ENCODE peak calls at places on chromosomes 11 and 22, in seven cellular contexts. One of them, this sample, is unnamed.

GRCh38 chr11:16000065-16000464 is 356.3 kb downstream of the SOX6 start:
- DNase-seq in EL: peak
- DNase-seq in GM23338: no peak
- DNase-seq in NAMALWA: no peak
- DNase-seq in stimulated activated CD4-positive, alpha-beta T cell treated with anti-CD3 and anti-CD28 coated beads, Interleukin-15, amount 100 ng/mL, for 1 hour: no peak
- DNase-seq in H54: no peak
- DNase-seq in small intestine: no peak
- DNase-seq in this sample: no peak

GRCh38 chr11:65095974-65096806 is at the start of gene VPS51:
- DNase-seq in stimulated activated CD4-positive, alpha-beta T cell treated with anti-CD3 and anti-CD28 coated beads, Interleukin-15, amount 100 ng/mL, for 1 hour: peak
- DNase-seq in NAMALWA: peak
- DNase-seq in EL: peak
- DNase-seq in H54: peak
- DNase-seq in small intestine: peak
- DNase-seq in GM23338: peak
- DNase-seq in this sample: peak

GRCh38 chr11:58900479-58901420 is 38.5 kb upstream of the GLYATL1 start:
- DNase-seq in NAMALWA: peak
- DNase-seq in small intestine: peak
- DNase-seq in EL: peak
- DNase-seq in H54: peak
- DNase-seq in stimulated activated CD4-positive, alpha-beta T cell treated with anti-CD3 and anti-CD28 coated beads, Interleukin-15, amount 100 ng/mL, for 1 hour: no peak
- DNase-seq in GM23338: peak
- DNase-seq in this sample: peak

GRCh38 chr11:108871152-108871551 is 206.3 kb downstream of the DDX10 start:
- DNase-seq in stimulated activated CD4-positive, alpha-beta T cell treated with anti-CD3 and anti-CD28 coated beads, Interleukin-15, amount 100 ng/mL, for 1 hour: no peak
- DNase-seq in NAMALWA: peak
- DNase-seq in EL: peak
- DNase-seq in small intestine: peak
- DNase-seq in H54: no peak
- DNase-seq in GM23338: peak
- DNase-seq in this sample: no peak

GRCh38 chr11:1470681-1471611 is 15.6 kb downstream of the MOB2 start:
- DNase-seq in H54: no peak
- DNase-seq in stimulated activated CD4-positive, alpha-beta T cell treated with anti-CD3 and anti-CD28 coated beads, Interleukin-15, amount 100 ng/mL, for 1 hour: no peak
- DNase-seq in GM23338: no peak
- DNase-seq in NAMALWA: no peak
- DNase-seq in small intestine: no peak
- DNase-seq in EL: no peak
- DNase-seq in this sample: no peak

GRCh38 chr11:86245369-86246292 is 1.1 kb downstream of the EED start:
- DNase-seq in GM23338: peak
- DNase-seq in H54: peak
- DNase-seq in EL: peak
- DNase-seq in stimulated activated CD4-positive, alpha-beta T cell treated with anti-CD3 and anti-CD28 coated beads, Interleukin-15, amount 100 ng/mL, for 1 hour: no peak
- DNase-seq in small intestine: peak
- DNase-seq in NAMALWA: peak
- DNase-seq in this sample: no peak

GRCh38 chr22:22752556-22753477 is 108.4 kb downstream of the GGTLC2 start:
- DNase-seq in GM23338: no peak
- DNase-seq in small intestine: no peak
- DNase-seq in H54: no peak
- DNase-seq in EL: peak
- DNase-seq in stimulated activated CD4-positive, alpha-beta T cell treated with anti-CD3 and anti-CD28 coated beads, Interleukin-15, amount 100 ng/mL, for 1 hour: no peak
- DNase-seq in NAMALWA: peak
- DNase-seq in this sample: peak

GRCh38 chr11:77473001-77473800 is 693 bp downstream of the PAK1 start:
- DNase-seq in stimulated activated CD4-positive, alpha-beta T cell treated with anti-CD3 and anti-CD28 coated beads, Interleukin-15, amount 100 ng/mL, for 1 hour: peak
- DNase-seq in small intestine: peak
- DNase-seq in NAMALWA: no peak
- DNase-seq in H54: peak
- DNase-seq in EL: peak
- DNase-seq in GM23338: peak
- DNase-seq in this sample: peak

GRCh38 chr11:27462543-27462942 is 10.0 kb downstream of the LGR4 start:
- DNase-seq in NAMALWA: no peak
- DNase-seq in EL: peak
- DNase-seq in small intestine: no peak
- DNase-seq in H54: no peak
- DNase-seq in stimulated activated CD4-positive, alpha-beta T cell treated with anti-CD3 and anti-CD28 coated beads, Interleukin-15, amount 100 ng/mL, for 1 hour: no peak
- DNase-seq in GM23338: no peak
- DNase-seq in this sample: no peak

GRCh38 chr22:35677460-35678187 is 29.4 kb downstream of the APOL6 start:
- DNase-seq in stimulated activated CD4-positive, alpha-beta T cell treated with anti-CD3 and anti-CD28 coated beads, Interleukin-15, amount 100 ng/mL, for 1 hour: no peak
- DNase-seq in H54: no peak
- DNase-seq in small intestine: no peak
- DNase-seq in GM23338: no peak
- DNase-seq in NAMALWA: no peak
- DNase-seq in EL: no peak
- DNase-seq in this sample: no peak

GRCh38 chr11:74844865-74845264 is 96.2 kb downstream of the RNF169 start:
- DNase-seq in H54: no peak
- DNase-seq in GM23338: no peak
- DNase-seq in stimulated activated CD4-positive, alpha-beta T cell treated with anti-CD3 and anti-CD28 coated beads, Interleukin-15, amount 100 ng/mL, for 1 hour: no peak
- DNase-seq in small intestine: no peak
- DNase-seq in EL: no peak
- DNase-seq in NAMALWA: no peak
- DNase-seq in this sample: no peak

GRCh38 chr11:69540118-69541000 is 58.9 kb downstream of the LINC01488 start:
- DNase-seq in small intestine: no peak
- DNase-seq in H54: no peak
- DNase-seq in GM23338: peak
- DNase-seq in NAMALWA: no peak
- DNase-seq in stimulated activated CD4-positive, alpha-beta T cell treated with anti-CD3 and anti-CD28 coated beads, Interleukin-15, amount 100 ng/mL, for 1 hour: no peak
- DNase-seq in EL: no peak
- DNase-seq in this sample: no peak

GRCh38 chr22:22922954-22923319 is 35.3 kb downstream of the IGLL5 start:
- DNase-seq in GM23338: no peak
- DNase-seq in NAMALWA: no peak
- DNase-seq in small intestine: no peak
- DNase-seq in stimulated activated CD4-positive, alpha-beta T cell treated with anti-CD3 and anti-CD28 coated beads, Interleukin-15, amount 100 ng/mL, for 1 hour: no peak
- DNase-seq in EL: no peak
- DNase-seq in H54: no peak
- DNase-seq in this sample: no peak

GRCh38 chr11:122046438-122046837 is 69.6 kb downstream of the BLID start:
- DNase-seq in H54: no peak
- DNase-seq in GM23338: no peak
- DNase-seq in NAMALWA: no peak
- DNase-seq in EL: no peak
- DNase-seq in small intestine: no peak
- DNase-seq in stimulated activated CD4-positive, alpha-beta T cell treated with anti-CD3 and anti-CD28 coated beads, Interleukin-15, amount 100 ng/mL, for 1 hour: no peak
- DNase-seq in this sample: no peak

GRCh38 chr11:20037358-20037757 is 122.9 kb downstream of the DBX1 start:
- DNase-seq in EL: no peak
- DNase-seq in H54: no peak
- DNase-seq in small intestine: no peak
- DNase-seq in stimulated activated CD4-positive, alpha-beta T cell treated with anti-CD3 and anti-CD28 coated beads, Interleukin-15, amount 100 ng/mL, for 1 hour: no peak
- DNase-seq in GM23338: no peak
- DNase-seq in NAMALWA: no peak
- DNase-seq in this sample: no peak

GRCh38 chr11:67463186-67463585 is 5.9 kb downstream of the TMEM134 start:
- DNase-seq in GM23338: no peak
- DNase-seq in NAMALWA: no peak
- DNase-seq in EL: no peak
- DNase-seq in H54: no peak
- DNase-seq in small intestine: no peak
- DNase-seq in stimulated activated CD4-positive, alpha-beta T cell treated with anti-CD3 and anti-CD28 coated beads, Interleukin-15, amount 100 ng/mL, for 1 hour: no peak
- DNase-seq in this sample: no peak

GRCh38 chr22:25134028-25134427 is 65.6 kb upstream of the CRYBB3 start:
- DNase-seq in small intestine: peak
- DNase-seq in H54: no peak
- DNase-seq in GM23338: no peak
- DNase-seq in NAMALWA: no peak
- DNase-seq in EL: no peak
- DNase-seq in stimulated activated CD4-positive, alpha-beta T cell treated with anti-CD3 and anti-CD28 coated beads, Interleukin-15, amount 100 ng/mL, for 1 hour: no peak
- DNase-seq in this sample: peak

GRCh38 chr11:47177229-47177845 is 658 bp upstream of the ARFGAP2 start:
- DNase-seq in stimulated activated CD4-positive, alpha-beta T cell treated with anti-CD3 and anti-CD28 coated beads, Interleukin-15, amount 100 ng/mL, for 1 hour: peak
- DNase-seq in small intestine: peak
- DNase-seq in H54: peak
- DNase-seq in GM23338: peak
- DNase-seq in EL: peak
- DNase-seq in NAMALWA: peak
- DNase-seq in this sample: peak

GRCh38 chr11:92770981-92771380 is 198.5 kb upstream of the MTNR1B start:
- DNase-seq in small intestine: no peak
- DNase-seq in EL: no peak
- DNase-seq in H54: no peak
- DNase-seq in stimulated activated CD4-positive, alpha-beta T cell treated with anti-CD3 and anti-CD28 coated beads, Interleukin-15, amount 100 ng/mL, for 1 hour: no peak
- DNase-seq in GM23338: no peak
- DNase-seq in NAMALWA: no peak
- DNase-seq in this sample: no peak

GRCh38 chr11:65434057-65434666 is 11.6 kb downstream of the NEAT1 start:
- DNase-seq in stimulated activated CD4-positive, alpha-beta T cell treated with anti-CD3 and anti-CD28 coated beads, Interleukin-15, amount 100 ng/mL, for 1 hour: no peak
- DNase-seq in small intestine: peak
- DNase-seq in GM23338: no peak
- DNase-seq in H54: no peak
- DNase-seq in NAMALWA: no peak
- DNase-seq in EL: peak
- DNase-seq in this sample: peak

GRCh38 chr22:45865561-45866397 is 111.2 kb downstream of the WNT7B start:
- DNase-seq in EL: no peak
- DNase-seq in stimulated activated CD4-positive, alpha-beta T cell treated with anti-CD3 and anti-CD28 coated beads, Interleukin-15, amount 100 ng/mL, for 1 hour: no peak
- DNase-seq in H54: no peak
- DNase-seq in GM23338: peak
- DNase-seq in NAMALWA: no peak
- DNase-seq in small intestine: no peak
- DNase-seq in this sample: peak

GRCh38 chr22:44685384-44686056 is 16.5 kb upstream of the PRR5 start:
- DNase-seq in EL: peak
- DNase-seq in stimulated activated CD4-positive, alpha-beta T cell treated with anti-CD3 and anti-CD28 coated beads, Interleukin-15, amount 100 ng/mL, for 1 hour: peak
- DNase-seq in small intestine: peak
- DNase-seq in NAMALWA: peak
- DNase-seq in GM23338: peak
- DNase-seq in H54: peak
- DNase-seq in this sample: no peak

GRCh38 chr22:46380069-46380468 is 44.6 kb downstream of the TRMU start:
- DNase-seq in GM23338: no peak
- DNase-seq in small intestine: no peak
- DNase-seq in stimulated activated CD4-positive, alpha-beta T cell treated with anti-CD3 and anti-CD28 coated beads, Interleukin-15, amount 100 ng/mL, for 1 hour: no peak
- DNase-seq in H54: no peak
- DNase-seq in EL: no peak
- DNase-seq in NAMALWA: no peak
- DNase-seq in this sample: no peak

GRCh38 chr11:641806-642370 is 4.8 kb downstream of the DRD4 start:
- DNase-seq in EL: no peak
- DNase-seq in stimulated activated CD4-positive, alpha-beta T cell treated with anti-CD3 and anti-CD28 coated beads, Interleukin-15, amount 100 ng/mL, for 1 hour: no peak
- DNase-seq in small intestine: no peak
- DNase-seq in NAMALWA: no peak
- DNase-seq in H54: no peak
- DNase-seq in GM23338: no peak
- DNase-seq in this sample: no peak

GRCh38 chr11:94151311-94151710 is 22.7 kb downstream of the PANX1 start:
- DNase-seq in NAMALWA: no peak
- DNase-seq in small intestine: no peak
- DNase-seq in H54: no peak
- DNase-seq in GM23338: no peak
- DNase-seq in EL: peak
- DNase-seq in stimulated activated CD4-positive, alpha-beta T cell treated with anti-CD3 and anti-CD28 coated beads, Interleukin-15, amount 100 ng/mL, for 1 hour: no peak
- DNase-seq in this sample: no peak

GRCh38 chr11:131486937-131487336 is 116.5 kb downstream of the NTM start:
- DNase-seq in H54: no peak
- DNase-seq in NAMALWA: no peak
- DNase-seq in EL: no peak
- DNase-seq in stimulated activated CD4-positive, alpha-beta T cell treated with anti-CD3 and anti-CD28 coated beads, Interleukin-15, amount 100 ng/mL, for 1 hour: no peak
- DNase-seq in GM23338: no peak
- DNase-seq in small intestine: no peak
- DNase-seq in this sample: no peak

GRCh38 chr11:73981051-73981805 is 1.4 kb downstream of the UCP2 start:
- DNase-seq in GM23338: no peak
- DNase-seq in NAMALWA: peak
- DNase-seq in EL: no peak
- DNase-seq in stimulated activated CD4-positive, alpha-beta T cell treated with anti-CD3 and anti-CD28 coated beads, Interleukin-15, amount 100 ng/mL, for 1 hour: no peak
- DNase-seq in H54: no peak
- DNase-seq in small intestine: peak
- DNase-seq in this sample: peak

GRCh38 chr11:61059260-61059752 is 43.0 kb upstream of the CD5 start:
- DNase-seq in stimulated activated CD4-positive, alpha-beta T cell treated with anti-CD3 and anti-CD28 coated beads, Interleukin-15, amount 100 ng/mL, for 1 hour: no peak
- DNase-seq in EL: no peak
- DNase-seq in H54: no peak
- DNase-seq in NAMALWA: no peak
- DNase-seq in small intestine: no peak
- DNase-seq in GM23338: no peak
- DNase-seq in this sample: no peak

GRCh38 chr11:134749040-134749586 is 337.1 kb upstream of the B3GAT1 start:
- DNase-seq in stimulated activated CD4-positive, alpha-beta T cell treated with anti-CD3 and anti-CD28 coated beads, Interleukin-15, amount 100 ng/mL, for 1 hour: no peak
- DNase-seq in H54: no peak
- DNase-seq in small intestine: no peak
- DNase-seq in EL: no peak
- DNase-seq in NAMALWA: no peak
- DNase-seq in GM23338: no peak
- DNase-seq in this sample: no peak

GRCh38 chr11:33690290-33691050 is 10.2 kb downstream of the C11orf91 start:
- DNase-seq in EL: peak
- DNase-seq in GM23338: no peak
- DNase-seq in H54: peak
- DNase-seq in stimulated activated CD4-positive, alpha-beta T cell treated with anti-CD3 and anti-CD28 coated beads, Interleukin-15, amount 100 ng/mL, for 1 hour: no peak
- DNase-seq in small intestine: no peak
- DNase-seq in NAMALWA: no peak
- DNase-seq in this sample: peak

This sample was measured in breast epithelium.